ENCODE peak calls at places on chromosomes 11 and 22, in five cellular contexts. J is MM.1S, L is GM23248, C is PC-3, O is HCT116. P is an unnamed sample. For H3K27me3, the result is how much of the 10 kb centered on the place peaks cover.

GRCh38 chr22:43921361-43921760 is 2.2 kb upstream of the PNPLA3 start:
- DNase-seq in O (peak), C (peak), L (peak), J (no peak), P (no peak)

GRCh38 chr11:128468106-128468505 is 119.3 kb downstream of the ETS1 start:
- DNase-seq in L (peak), O (no peak), J (peak), C (no peak), P (no peak)

GRCh38 chr11:76325149-76325548 is 55.8 kb downstream of the THAP12 start:
- DNase-seq in O (no peak), L (no peak), J (no peak), C (no peak), P (no peak)

GRCh38 chr22:45105281-45105700 is 58.4 kb upstream of the NUP50 start:
- DNase-seq in O (no peak), J (no peak), L (peak), C (peak), P (no peak)

GRCh38 chr11:121352301-121352891 is 59.8 kb downstream of the SC5D start:
- DNase-seq in C (no peak), O (no peak), L (no peak), J (no peak), P (no peak)

GRCh38 chr11:124745835-124746620 is 6.0 kb downstream of the VSIG2 start:
- DNase-seq in C (no peak), O (no peak), J (peak), L (peak), P (peak)

GRCh38 chr11:7977251-7977917 is 9.8 kb upstream of the EIF3F start:
- DNase-seq in O (no peak), L (peak), J (no peak), C (peak), P (no peak)

GRCh38 chr11:62428871-62429601 is 10.2 kb downstream of the SCGB1A1 start:
- DNase-seq in O (no peak), L (no peak), C (no peak), J (no peak), P (no peak)

GRCh38 chr22:32378703-32379272 is 21.1 kb downstream of the RFPL3 start:
- DNase-seq in C (peak), O (peak), J (no peak), L (peak), P (peak)

GRCh38 chr22:46084943-46085830 is 65.1 kb upstream of the PPARA start:
- DNase-seq in L (peak), O (no peak), J (no peak), C (peak), P (no peak)

GRCh38 chr22:20396639-20397038 is 2.7 kb downstream of the ZNF74 start:
- DNase-seq in O (no peak), L (peak), C (no peak), J (no peak), P (no peak)

GRCh38 chr11:108887436-108888238 is 222.8 kb downstream of the DDX10 start:
- DNase-seq in J (no peak), O (no peak), L (no peak), C (peak), P (no peak)

GRCh38 chr22:36252754-36253522 is at the start of gene APOL1:
- DNase-seq in L (peak), O (no peak), C (no peak), J (peak), P (no peak)

GRCh38 chr11:76642341-76642740 is 28.2 kb downstream of the LRRC32 start:
- DNase-seq in J (no peak), L (no peak), O (no peak), C (no peak), P (no peak)

GRCh38 chr11:25741886-25742285 is 590.0 kb upstream of the ANO3 start:
- DNase-seq in O (no peak), J (no peak), L (no peak), C (no peak), P (no peak)

GRCh38 chr11:46916251-46916650 is 2.1 kb downstream of the LRP4 start:
- DNase-seq in C (no peak), J (no peak), O (no peak), L (peak), P (no peak)

GRCh38 chr11:116563028-116563712 is 209.6 kb downstream of the BUD13 start:
- DNase-seq in C (peak), J (no peak), L (peak), O (no peak), P (no peak)

GRCh38 chr22:46592390-46592872 is 27.8 kb upstream of the GRAMD4 start:
- DNase-seq in C (peak), L (peak), J (peak), O (no peak), P (peak)

DNA sequence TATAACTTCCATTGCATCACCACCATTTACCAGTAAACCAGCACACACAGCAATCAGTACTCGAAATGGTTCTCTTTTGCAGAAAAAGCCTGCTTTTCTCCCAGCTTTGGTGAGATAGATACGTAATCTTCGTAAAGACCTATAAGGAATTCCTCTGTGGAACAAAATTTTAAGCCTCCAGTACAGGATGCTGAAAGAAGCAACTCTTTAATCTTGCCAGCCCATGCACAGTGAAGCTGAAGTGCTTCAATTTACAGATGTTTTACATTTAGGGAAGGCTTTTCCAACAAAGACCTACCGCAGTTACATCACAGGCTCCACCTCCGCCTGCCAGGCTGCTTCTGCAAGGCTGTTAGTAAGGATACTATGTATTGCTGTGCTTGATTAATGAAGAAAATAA is 1.9 kb downstream of the ELMOD1 start:
- DNase-seq in C (no peak), J (no peak), O (no peak), L (peak), P (peak)
- H3K27me3 ChIP-seq in C (half or more), J (under half), O (under half), L (under half), P (half or more)

GRCh38 chr11:5620606-5621521 is 3.9 kb upstream of the TRIM34 start:
- DNase-seq in L (peak), O (no peak), J (no peak), C (peak), P (no peak)
- TF ChIP-seq EZH2phosphoT487 in L (no peak), O (no peak), J (no peak), C (no peak), P (no peak)

GRCh38 chr11:119730347-119730613 is 1.3 kb upstream of the NECTIN1 start:
- DNase-seq in C (no peak), L (no peak), J (no peak), O (no peak), P (no peak)

GRCh38 chr11:119728651-119729580 is at the start of gene NECTIN1:
- DNase-seq in O (peak), J (peak), L (peak), C (peak), P (peak)

GRCh38 chr11:119728226-119728626 is 774 bp downstream of the NECTIN1 start:
- DNase-seq in L (peak), J (peak), C (peak), O (no peak), P (peak)

GRCh38 chr11:119730789-119731386 is 1.9 kb upstream of the NECTIN1 start:
- DNase-seq in J (no peak), L (no peak), C (no peak), O (no peak), P (no peak)

GRCh38 chr11:119729581-119730346 is 764 bp upstream of the NECTIN1 start:
- DNase-seq in O (peak), L (peak), C (peak), J (no peak), P (peak)
- TF ChIP-seq EZH2 in O (no peak), L (no peak), C (no peak), J (no peak), P (no peak)

GRCh38 chr11:134512061-134512460 is 100.0 kb upstream of the B3GAT1 start:
- DNase-seq in C (no peak), O (no peak), L (no peak), J (no peak), P (no peak)
- H3K27me3 ChIP-seq in C (half or more), O (under half), L (under half), J (under half), P (under half)

P was measured in neural progenitor cell.